ENCODE peak calls at places on chromosomes 7 and 10, in seven cellular contexts. P, B, H, W, E, N and L are unnamed samples.
A peak's percentile ranks its signal among the peaks of the same experiment; 100 is the strongest.

GRCh38 chr10:131947631-131948347 is 33.9 kb downstream of the BNIP3 start:
- DNase-seq in B (no peak), N (no peak), W (peak; percentile 93), E (peak; percentile 84), H (no peak), P (peak; percentile 94), L (no peak)

GRCh38 chr7:28587211-28587610 is 174.9 kb downstream of the CREB5 start:
- DNase-seq in H (no peak), W (no peak), B (no peak), P (peak; percentile 58), N (no peak), E (no peak), L (no peak)

GRCh38 chr10:17406036-17406834 is 48.2 kb downstream of the ST8SIA6 start:
- DNase-seq in N (no peak), B (no peak), E (no peak), H (no peak), P (no peak), W (no peak), L (no peak)

GRCh38 chr7:88310950-88311674 is 4.4 kb upstream of the STEAP4 start:
- DNase-seq in W (no peak), E (no peak), P (no peak), N (no peak), B (no peak), H (no peak), L (no peak)

GRCh38 chr10:58048936-58049335 is 218.8 kb downstream of the IPMK start:
- DNase-seq in E (no peak), P (no peak), N (no peak), H (no peak), B (no peak), W (no peak), L (no peak)

GRCh38 chr7:129176853-129177369 is 11.5 kb upstream of the SMO start:
- DNase-seq in P (no peak), N (no peak), H (no peak), W (peak; percentile 22), B (no peak), E (no peak), L (no peak)

GRCh38 chr10:34993782-34994181 is 96.4 kb downstream of the CUL2 start:
- DNase-seq in P (no peak), B (no peak), W (no peak), N (no peak), H (no peak), E (no peak), L (no peak)

GRCh38 chr7:148963583-148964509 is 64.5 kb downstream of the PDIA4 start:
- DNase-seq in W (no peak), N (no peak), B (no peak), H (peak; percentile 19), P (no peak), E (peak; percentile 7), L (no peak)

GRCh38 chr7:37027104-37027503 is 302.8 kb upstream of the AOAH start:
- DNase-seq in W (no peak), N (no peak), E (no peak), B (no peak), H (no peak), P (no peak), L (no peak)

GRCh38 chr7:94003446-94004023 is 620 bp downstream of the BET1 start:
- DNase-seq in H (no peak), B (peak; percentile 8), N (no peak), E (no peak), P (peak; percentile 47), W (peak; percentile 61), L (no peak)

GRCh38 chr10:30436688-30437038 is 2.7 kb downstream of the MAP3K8 start:
- DNase-seq in H (no peak), B (no peak), P (no peak), W (no peak), N (no peak), E (no peak), L (no peak)

GRCh38 chr7:27647052-27647451 is 15.6 kb downstream of the HIBADH start:
- DNase-seq in E (peak; percentile 86), W (peak; percentile 81), H (no peak), N (no peak), B (no peak), P (peak; percentile 85), L (no peak)

GRCh38 chr7:87199700-87200450 is 19.7 kb downstream of the TMEM243 start:
- DNase-seq in P (no peak), W (no peak), E (no peak), N (no peak), B (no peak), H (no peak), L (no peak)

GRCh38 chr7:150610193-150610592 is 22.0 kb downstream of the GIMAP6 start:
- DNase-seq in E (no peak), N (no peak), W (no peak), H (no peak), P (no peak), B (no peak), L (no peak)

GRCh38 chr7:91266067-91266930 is 2.1 kb downstream of the FZD1 start:
- DNase-seq in H (peak; percentile 19), P (no peak), N (no peak), E (no peak), B (peak; percentile 23), W (peak; percentile 58), L (no peak)

GRCh38 chr10:34697366-34698247 is 117.5 kb downstream of the PARD3 start:
- DNase-seq in W (no peak), N (no peak), P (no peak), E (no peak), H (no peak), B (no peak), L (no peak)

GRCh38 chr10:33441561-33441960 is 107.1 kb upstream of the NRP1 start:
- DNase-seq in P (no peak), H (no peak), B (no peak), W (no peak), N (no peak), E (no peak), L (no peak)

GRCh38 chr10:24983946-24984345 is 31.5 kb upstream of the PRTFDC1 start:
- DNase-seq in P (no peak), E (no peak), H (no peak), B (no peak), W (no peak), N (no peak), L (no peak)

GRCh38 chr10:49646256-49646870 is 32.5 kb downstream of the CHAT start:
- DNase-seq in B (no peak), H (no peak), E (no peak), N (no peak), P (no peak), W (no peak), L (no peak)

DNA sequence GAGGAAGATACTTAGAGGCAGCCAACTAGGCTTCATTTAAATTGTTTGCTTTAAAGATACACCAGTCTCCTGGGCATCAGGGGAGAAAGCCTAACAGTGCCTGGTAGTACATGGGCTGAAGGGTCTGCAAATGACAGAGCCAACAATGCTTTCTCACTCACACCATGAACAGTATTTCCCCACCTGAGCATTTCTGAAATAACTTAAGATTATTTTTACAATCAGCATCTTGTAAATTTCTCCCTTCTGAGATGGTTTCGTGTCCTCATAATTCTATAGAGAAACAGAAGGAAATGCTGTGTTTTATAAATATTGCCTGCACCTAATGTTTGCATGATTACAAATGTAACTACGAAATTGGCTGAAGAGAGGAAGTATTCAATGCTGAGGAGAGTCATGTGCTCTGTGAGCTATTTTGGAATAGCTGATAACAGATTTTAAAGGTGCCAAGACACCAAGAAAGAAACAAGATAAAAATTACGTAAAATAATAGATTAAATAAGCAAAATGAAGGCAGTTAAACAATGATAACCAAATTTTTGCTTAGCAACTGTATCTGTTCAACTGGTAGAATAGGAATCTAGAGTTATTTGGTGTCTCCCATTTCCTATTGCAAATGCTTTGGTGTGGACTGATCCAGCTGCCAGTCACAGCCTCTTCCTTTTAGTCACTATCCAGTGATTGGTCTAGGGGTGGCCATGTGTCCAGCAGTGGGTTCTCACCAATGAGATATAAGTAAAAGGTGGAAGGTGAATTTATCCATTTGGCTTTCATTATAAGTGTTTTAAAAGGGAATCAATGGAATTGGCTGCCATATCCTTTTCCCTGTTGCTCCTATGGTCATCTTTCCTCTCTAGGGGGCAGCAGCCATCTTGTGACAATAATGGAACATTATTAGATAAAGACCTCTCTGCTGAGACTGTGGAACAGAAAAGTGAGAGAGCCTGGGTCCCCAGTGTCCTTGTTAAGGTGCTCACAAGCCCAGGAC is 167.9 kb upstream of the SLC26A5 start:
- DNase-seq in E (peak; percentile 10), H (no peak), P (no peak), W (no peak), N (no peak), B (no peak), L (no peak)
- TF ChIP-seq CTCF in E (peak; percentile 67), H (no peak), P (no peak), W (peak; percentile 21), N (no peak), B (no peak), L (peak; percentile 32)

DNA sequence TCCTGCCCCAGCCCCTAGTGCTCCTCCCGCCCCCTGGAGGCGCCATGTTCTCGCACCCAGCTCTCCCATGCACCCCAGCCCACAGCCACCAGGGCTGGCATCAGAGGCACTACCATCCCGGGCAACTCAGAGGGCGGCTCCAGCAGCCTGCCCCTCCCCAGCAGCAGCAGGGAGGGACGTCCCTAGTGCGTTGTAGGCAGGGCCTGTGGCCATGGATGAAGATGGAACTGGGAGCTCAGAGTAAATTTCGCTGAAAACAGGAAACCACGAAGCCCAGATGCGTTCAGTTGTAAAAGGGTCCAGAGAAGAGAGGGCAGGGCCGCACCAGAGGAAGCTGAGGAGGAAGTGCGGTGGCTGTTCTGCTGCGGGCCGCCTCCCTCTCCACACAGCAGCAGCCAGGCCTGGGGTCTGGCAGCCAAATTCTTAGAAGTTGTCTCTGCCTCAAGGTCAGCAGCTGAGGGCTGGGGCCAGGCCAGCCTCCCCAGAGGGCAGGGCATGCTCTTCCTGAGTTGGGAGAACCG is 24.6 kb downstream of the VSIR start:
- DNase-seq in N (peak; percentile 87), H (peak; percentile 45), B (peak; percentile 65), E (no peak), P (no peak), W (no peak), L (no peak)
- TF ChIP-seq CTCF in N (no peak), H (no peak), B (peak; percentile 43), E (no peak), P (no peak), W (no peak), L (no peak)

GRCh38 chr10:115093776-115094361 is 704 bp downstream of the ATRNL1 start:
- DNase-seq in E (no peak), H (no peak), P (no peak), N (no peak), W (peak; percentile 86), B (no peak), L (no peak)
- TF ChIP-seq CTCF in E (peak; percentile 36), H (no peak), P (no peak), N (no peak), W (no peak), B (no peak), L (no peak)

DNA sequence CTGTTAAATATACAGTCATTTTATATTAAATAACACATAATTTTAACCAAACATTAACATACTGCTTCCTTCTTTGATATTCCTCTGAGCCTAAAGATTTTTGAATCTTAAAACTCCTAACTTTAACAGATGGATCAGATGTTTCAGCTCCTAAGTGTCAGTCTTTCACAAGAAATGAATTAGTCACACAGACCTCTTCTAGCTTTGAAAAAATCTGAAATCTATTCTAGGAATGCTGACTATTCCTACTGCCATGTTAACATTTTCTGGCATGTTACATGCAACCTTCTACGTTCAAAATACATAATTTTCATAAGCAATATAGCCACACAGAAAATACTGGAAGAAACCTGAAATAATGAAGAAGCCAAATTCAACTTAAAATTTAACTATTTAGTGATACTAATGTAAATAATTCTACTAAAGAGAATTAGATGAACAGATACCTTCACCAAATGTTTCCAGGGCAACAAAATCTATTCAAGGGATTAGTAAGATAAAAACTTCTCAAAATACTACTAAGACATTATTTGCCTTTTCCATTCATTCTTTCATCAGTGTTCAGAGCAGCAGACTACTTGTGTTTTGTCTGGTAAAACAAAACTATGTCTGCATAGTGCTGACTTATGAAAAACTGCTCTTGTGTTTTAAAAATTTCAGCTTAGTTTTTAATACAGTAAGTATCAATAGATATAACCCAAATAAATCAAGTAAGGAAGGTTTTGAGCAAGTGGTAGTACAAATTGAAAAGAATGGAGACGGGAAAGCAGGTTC is 9.2 kb downstream of the JMJD1C start:
- DNase-seq in N (no peak), E (no peak), H (no peak), B (no peak), P (peak; percentile 13), W (no peak), L (no peak)
- TF ChIP-seq CTCF in N (no peak), E (no peak), H (no peak), B (no peak), P (no peak), W (no peak), L (no peak)